ENCODE peak calls at places on chromosomes 1 and 21, in five cellular contexts. Q, L, O, G and M are unnamed samples.

GRCh38 chr21:37095821-37096220 is 22.8 kb downstream of the TTC3 start:
- DNase-seq in Q (no peak), L (no peak), O (no peak), G (no peak), M (no peak)

GRCh38 chr1:208203848-208204609 is 40.2 kb downstream of the PLXNA2 start:
- DNase-seq in Q (no peak), L (no peak), O (no peak), G (peak), M (peak)

GRCh38 chr21:42461881-42462877 is 33.8 kb downstream of the RSPH1 start:
- DNase-seq in Q (peak), L (no peak), O (peak), G (no peak), M (no peak)

GRCh38 chr1:19799233-19799876 is 361 bp downstream of the TMCO4 start:
- DNase-seq in Q (peak), L (peak), O (peak), G (peak), M (peak)

GRCh38 chr1:150235852-150236613 is at the start of gene ANP32E:
- DNase-seq in Q (peak), L (peak), O (peak), G (peak), M (peak)

GRCh38 chr1:202416641-202417040 is 68.1 kb downstream of the PPP1R12B start:
- DNase-seq in Q (no peak), L (no peak), O (no peak), G (no peak), M (no peak)

GRCh38 chr1:102531031-102531430 is 534.3 kb upstream of the OLFM3 start:
- DNase-seq in Q (no peak), L (no peak), O (no peak), G (no peak), M (no peak)

GRCh38 chr1:111965781-111966453 is 23.6 kb downstream of the KCND3 start:
- DNase-seq in Q (no peak), L (no peak), O (no peak), G (no peak), M (no peak)

GRCh38 chr1:219085988-219086387 is 87.7 kb upstream of the LYPLAL1 start:
- DNase-seq in Q (no peak), L (no peak), O (no peak), G (no peak), M (peak)

GRCh38 chr1:160486453-160486852 is 36.6 kb downstream of the SLAMF6 start:
- DNase-seq in Q (peak), L (no peak), O (no peak), G (no peak), M (no peak)

GRCh38 chr1:214187933-214188332 is 93.0 kb upstream of the SMYD2 start:
- DNase-seq in Q (peak), L (no peak), O (no peak), G (no peak), M (no peak)

GRCh38 chr1:75159154-75159553 is 25.0 kb downstream of the LHX8 start:
- DNase-seq in Q (no peak), L (no peak), O (no peak), G (no peak), M (no peak)

GRCh38 chr1:20194770-20195463 is 8.6 kb upstream of the PLA2G2C start:
- DNase-seq in Q (peak), L (peak), O (peak), G (peak), M (peak)

GRCh38 chr1:51953079-51953478 is 37.4 kb downstream of the RAB3B start:
- DNase-seq in Q (no peak), L (no peak), O (peak), G (no peak), M (no peak)

GRCh38 chr1:44318097-44319088 is 36.7 kb downstream of the ERI3 start:
- DNase-seq in Q (peak), L (peak), O (peak), G (peak), M (peak)

GRCh38 chr1:117534995-117535467 is 70.8 kb upstream of the TENT5C start:
- DNase-seq in Q (peak), L (peak), O (peak), G (peak), M (peak)
- H2AFZ ChIP-seq in Q (no peak), L (no peak), O (peak), G (peak), M (no peak)

DNA sequence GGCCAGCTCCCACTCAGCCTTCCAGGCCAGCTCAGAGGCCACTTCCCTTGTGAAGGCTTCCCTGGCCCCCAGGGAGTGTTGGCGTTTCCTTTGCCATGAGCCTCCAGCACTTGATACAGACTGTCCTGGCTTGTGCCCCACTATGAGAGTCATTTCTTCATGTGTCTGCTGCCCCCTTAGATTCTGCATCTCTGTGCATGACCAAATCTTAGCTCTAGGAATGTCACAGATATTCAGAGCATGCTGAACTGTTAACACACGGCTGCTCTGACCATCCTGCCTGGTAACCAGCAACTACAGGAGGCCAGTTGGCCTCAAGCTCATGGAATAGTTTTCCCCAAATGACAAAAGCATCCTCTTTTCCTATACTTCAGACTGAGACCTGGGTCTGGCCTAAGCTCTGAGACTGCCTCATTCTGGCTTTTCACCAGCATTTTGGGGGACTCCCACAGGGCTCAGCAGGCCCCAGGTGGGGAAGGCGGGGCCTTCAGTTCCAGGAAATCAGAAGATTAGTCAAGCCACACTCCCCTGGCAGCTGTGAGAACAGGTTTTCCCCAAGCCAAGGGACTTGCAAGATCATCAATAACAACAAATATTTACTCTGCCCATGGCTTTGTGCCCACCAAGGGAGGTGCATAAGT is 182.6 kb upstream of the EDN2 start:
- DNase-seq in Q (no peak), L (peak), O (peak), G (no peak), M (no peak)
- H2AFZ ChIP-seq in Q (no peak), L (peak), O (peak), G (no peak), M (no peak)

GRCh38 chr1:153588482-153588881 is 22.8 kb upstream of the S100A2 start:
- DNase-seq in Q (no peak), L (no peak), O (no peak), G (no peak), M (no peak)

GRCh38 chr1:153597206-153597605 is 15.7 kb downstream of the S100A16 start:
- DNase-seq in Q (no peak), L (no peak), O (no peak), G (peak), M (peak)

GRCh38 chr1:153598309-153599172 is 14.4 kb downstream of the S100A16 start:
- DNase-seq in Q (peak), L (peak), O (peak), G (peak), M (peak)

GRCh38 chr1:153587314-153587713 is 21.7 kb upstream of the S100A2 start:
- DNase-seq in Q (no peak), L (no peak), O (no peak), G (no peak), M (no peak)

DNA sequence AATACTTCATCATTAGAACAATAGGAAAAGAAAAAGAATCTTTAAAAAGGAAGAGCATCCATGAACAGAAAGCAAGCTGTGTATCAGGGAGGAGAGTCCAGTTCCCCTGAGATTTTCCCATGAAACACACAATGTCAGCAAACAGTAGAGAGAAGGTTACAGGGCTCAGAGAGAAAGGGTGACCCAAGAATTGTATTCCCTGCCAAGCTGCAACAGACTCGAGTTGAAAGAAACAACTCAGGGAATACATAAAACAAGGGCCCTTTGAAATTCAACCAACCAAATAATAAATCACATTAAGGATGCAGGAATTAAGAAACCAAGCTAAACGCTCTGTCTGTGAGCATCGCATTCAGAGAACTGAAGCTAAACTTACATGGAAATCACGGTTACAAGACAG is 20.2 kb downstream of the S100A16 start:
- DNase-seq in Q (no peak), L (no peak), O (no peak), G (no peak), M (no peak)
- H2AFZ ChIP-seq in Q (peak), L (no peak), O (peak), G (no peak), M (no peak)

GRCh38 chr21:21439761-21440160 is 441.6 kb downstream of the NCAM2 start:
- DNase-seq in Q (no peak), L (no peak), O (no peak), G (peak), M (no peak)
- H2AFZ ChIP-seq in Q (no peak), L (no peak), O (no peak), G (no peak), M (no peak)

DNA sequence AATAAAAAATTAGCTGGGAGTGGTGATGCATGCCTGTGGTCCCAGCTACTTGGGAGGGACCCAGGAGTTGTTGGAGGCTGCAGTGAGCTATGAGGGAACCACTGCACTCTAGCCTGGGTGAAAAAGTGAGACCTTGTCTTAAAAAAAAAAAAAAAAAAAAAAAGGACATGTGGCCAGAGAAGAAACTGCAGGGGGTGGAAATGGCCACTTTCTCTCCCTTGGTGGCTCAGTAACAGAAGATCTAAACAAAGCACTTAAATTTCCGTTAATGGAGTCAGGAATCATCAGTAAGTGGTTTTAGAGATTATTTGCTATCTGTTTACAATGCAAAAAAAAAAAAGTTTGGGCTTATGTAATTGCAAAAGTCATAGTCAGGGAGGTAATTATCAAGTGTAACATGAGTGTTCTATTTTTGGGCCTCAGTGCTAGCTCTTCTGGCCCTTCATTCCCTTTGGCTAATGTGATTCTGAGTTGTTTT is 19.3 kb upstream of the OPRD1 start:
- DNase-seq in Q (peak), L (no peak), O (no peak), G (no peak), M (peak)
- H2AFZ ChIP-seq in Q (peak), L (no peak), O (no peak), G (no peak), M (no peak)

GRCh38 chr21:46459024-46459355 is 299 bp downstream of the DIP2A start:
- DNase-seq in Q (no peak), L (no peak), O (no peak), G (no peak), M (no peak)
- H2AFZ ChIP-seq in Q (no peak), L (peak), O (peak), G (peak), M (peak)

DNA sequence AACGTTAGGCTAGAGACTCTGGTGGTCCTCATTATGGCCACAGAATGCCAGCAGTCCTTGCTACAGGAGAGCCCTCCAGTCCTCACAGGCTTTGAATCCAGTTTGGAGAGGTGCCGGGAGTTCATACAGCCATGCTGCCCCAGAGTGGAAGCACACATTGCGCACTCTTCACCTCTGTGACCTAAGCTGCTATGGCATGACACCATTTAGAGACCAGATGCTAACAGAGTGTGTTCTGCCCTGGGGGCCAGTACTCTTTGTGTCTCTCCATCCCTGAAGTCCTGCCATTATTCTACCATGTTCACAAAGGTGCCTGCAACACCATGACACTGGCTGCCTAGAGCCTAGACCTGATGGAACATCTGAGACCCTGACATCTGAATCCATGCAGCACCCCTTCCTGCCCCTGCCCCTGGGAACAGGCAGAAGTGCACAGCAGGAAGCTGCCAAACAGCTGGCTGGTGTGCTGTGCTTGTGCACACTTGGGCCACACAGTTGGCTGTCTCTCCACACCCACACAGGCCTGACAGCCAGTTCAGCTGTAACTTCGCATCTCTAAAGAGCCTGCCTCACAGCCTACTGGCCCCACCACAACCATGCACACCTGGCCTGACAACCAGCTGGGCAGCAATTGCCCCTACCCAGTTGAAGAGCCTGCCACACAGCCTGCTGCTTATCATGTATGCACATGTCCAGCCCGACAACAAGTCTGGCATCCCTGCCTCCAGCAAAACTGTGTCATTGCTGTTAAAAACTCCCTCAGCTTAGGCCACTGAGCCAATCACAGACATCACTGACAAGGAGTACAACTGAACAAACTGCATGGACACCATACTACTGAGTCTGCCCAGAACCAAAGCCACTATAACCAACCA is 49.1 kb downstream of the MCOLN2 start:
- DNase-seq in Q (no peak), L (no peak), O (peak), G (no peak), M (peak)
- H2AFZ ChIP-seq in Q (no peak), L (no peak), O (no peak), G (no peak), M (no peak)

GRCh38 chr1:192045038-192045575 is 113.2 kb upstream of the RGS18 start:
- DNase-seq in Q (no peak), L (no peak), O (no peak), G (peak), M (no peak)
- H2AFZ ChIP-seq in Q (no peak), L (no peak), O (no peak), G (peak), M (no peak)

GRCh38 chr1:117753232-117753631 is 147.4 kb downstream of the TENT5C start:
- DNase-seq in Q (no peak), L (no peak), O (no peak), G (no peak), M (no peak)
- H2AFZ ChIP-seq in Q (no peak), L (peak), O (no peak), G (no peak), M (no peak)